ENCODE peak calls at places on chromosome 16, in six cellular contexts. K is right atrium auricular region, U is stomach, M is PC-3, O is AG04449, I is NB4. G is an unnamed sample.

GRCh38 chr16:88069397-88070168 is 118.3 kb downstream of the BANP start:
- DNase-seq in K (no peak), U (peak; percentile 45), M (no peak), O (no peak), I (no peak), G (no peak)

GRCh38 chr16:49588729-49589384 is 215.3 kb downstream of the C16orf78 start:
- DNase-seq in K (no peak), U (peak; percentile 17), M (no peak), O (no peak), I (no peak), G (peak; percentile 17)

GRCh38 chr16:75758215-75758614 is 31.9 kb upstream of the CPHXL start:
- DNase-seq in K (no peak), U (no peak), M (no peak), O (no peak), I (no peak), G (peak; percentile 10)

GRCh38 chr16:23362460-23363317 is 60.6 kb downstream of the SCNN1B start:
- DNase-seq in K (no peak), U (peak; percentile 88), M (peak; percentile 39), O (no peak), I (no peak), G (peak; percentile 95)

GRCh38 chr16:66928702-66929388 is 3.5 kb upstream of the RRAD start:
- DNase-seq in K (no peak), U (no peak), M (no peak), O (no peak), I (peak; percentile 71), G (peak; percentile 52)

GRCh38 chr16:10827691-10828341 is 9.2 kb upstream of the TVP23A start:
- DNase-seq in K (peak; percentile 87), U (peak; percentile 72), M (peak; percentile 64), O (peak; percentile 34), I (no peak), G (peak; percentile 93)

GRCh38 chr16:29898135-29898534 is 1.2 kb downstream of the SEZ6L2 start:
- DNase-seq in K (no peak), U (no peak), M (no peak), O (no peak), I (no peak), G (no peak)

GRCh38 chr16:200388-200787 is 20.1 kb downstream of the HBQ1 start:
- DNase-seq in K (no peak), U (no peak), M (peak; percentile 16), O (peak; percentile 44), I (no peak), G (peak; percentile 63)

GRCh38 chr16:31215287-31216115 is 1.4 kb downstream of the PYDC1 start:
- DNase-seq in K (no peak), U (peak; percentile 64), M (peak; percentile 57), O (no peak), I (peak; percentile 76), G (peak; percentile 48)

GRCh38 chr16:27718767-27719445 is 169.0 kb downstream of the KATNIP start:
- DNase-seq in K (no peak), U (no peak), M (no peak), O (no peak), I (no peak), G (no peak)

GRCh38 chr16:65281636-65282035 is 159.8 kb upstream of the CDH11 start:
- DNase-seq in K (no peak), U (no peak), M (no peak), O (no peak), I (no peak), G (no peak)

GRCh38 chr16:73047536-73048291 is at the start of gene ZFHX3:
- DNase-seq in K (peak; percentile 90), U (peak; percentile 79), M (peak; percentile 76), O (no peak), I (peak; percentile 81), G (peak; percentile 75)

GRCh38 chr16:28155293-28155692 is 56.5 kb downstream of the XPO6 start:
- DNase-seq in K (no peak), U (no peak), M (no peak), O (no peak), I (no peak), G (no peak)

GRCh38 chr16:29757950-29758466 is 12.2 kb upstream of the C16orf54 start:
- DNase-seq in K (no peak), U (no peak), M (no peak), O (peak; percentile 7), I (peak; percentile 56), G (no peak)

GRCh38 chr16:7405166-7405565 is 72.5 kb downstream of the RBFOX1 start:
- DNase-seq in K (no peak), U (peak; percentile 27), M (peak; percentile 6), O (no peak), I (no peak), G (no peak)
- TF ChIP-seq CTCF in K (peak; percentile 23), U (no peak), M (no peak), O (no peak), I (no peak), G (no peak)

DNA sequence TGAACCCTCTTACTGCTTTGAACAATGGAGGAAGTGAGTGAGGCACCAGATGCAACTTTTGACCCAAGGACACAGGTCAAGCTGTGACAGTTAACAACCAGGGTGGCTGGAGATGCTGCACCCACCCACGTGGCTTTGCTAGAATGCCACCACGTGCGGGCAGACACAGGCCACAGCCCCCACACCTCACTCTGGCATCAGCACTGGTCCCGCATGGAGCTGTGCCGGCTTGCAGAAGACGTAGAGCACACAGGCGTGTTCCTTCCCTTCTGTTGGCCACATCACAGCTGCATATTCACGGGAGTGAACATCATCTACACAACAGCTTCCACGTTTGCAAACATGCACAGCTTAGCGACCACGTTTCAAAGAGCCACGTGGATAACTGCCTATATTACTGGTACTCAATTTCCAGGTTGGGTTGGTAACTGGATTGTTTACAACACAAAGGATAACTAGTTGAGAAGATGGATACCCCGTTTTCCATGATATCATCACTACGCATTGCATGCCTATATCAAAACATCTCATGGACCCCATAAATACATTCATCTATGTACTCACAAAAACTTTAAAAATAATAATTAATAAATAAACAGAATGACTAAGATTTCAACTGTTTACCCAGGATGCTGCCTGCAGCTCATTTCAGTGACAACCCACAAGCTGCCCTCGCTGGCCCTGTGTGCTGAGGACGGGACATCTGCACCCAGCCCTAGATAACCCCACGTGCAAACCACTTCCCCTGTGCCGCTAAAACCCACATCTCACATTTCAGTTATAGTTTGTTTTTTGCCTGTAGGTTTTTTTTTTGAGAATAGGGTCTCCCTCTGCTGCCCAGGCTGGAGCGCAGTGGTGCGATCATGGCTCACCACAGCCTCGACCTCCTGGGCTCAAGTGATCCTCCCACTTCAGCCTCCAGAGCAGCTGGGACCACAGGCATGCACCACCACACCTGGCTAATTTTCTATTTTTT is 132.0 kb downstream of the ANKRD11 start:
- DNase-seq in K (no peak), U (no peak), M (no peak), O (no peak), I (peak; percentile 66), G (no peak)
- TF ChIP-seq CTCF in K (no peak), U (no peak), M (no peak), O (no peak), I (no peak), G (no peak)

GRCh38 chr16:48330133-48330846 is 54.9 kb downstream of the SIAH1 start:
- DNase-seq in K (no peak), U (no peak), M (no peak), O (no peak), I (no peak), G (no peak)

GRCh38 chr16:48332978-48333377 is 52.2 kb downstream of the SIAH1 start:
- DNase-seq in K (no peak), U (no peak), M (no peak), O (no peak), I (no peak), G (no peak)

GRCh38 chr16:48330847-48331204 is 54.4 kb downstream of the SIAH1 start:
- DNase-seq in K (no peak), U (no peak), M (no peak), O (no peak), I (peak; percentile 60), G (no peak)

GRCh38 chr16:48335961-48336360 is 49.3 kb downstream of the SIAH1 start:
- DNase-seq in K (no peak), U (no peak), M (no peak), O (peak; percentile 49), I (no peak), G (no peak)

DNA sequence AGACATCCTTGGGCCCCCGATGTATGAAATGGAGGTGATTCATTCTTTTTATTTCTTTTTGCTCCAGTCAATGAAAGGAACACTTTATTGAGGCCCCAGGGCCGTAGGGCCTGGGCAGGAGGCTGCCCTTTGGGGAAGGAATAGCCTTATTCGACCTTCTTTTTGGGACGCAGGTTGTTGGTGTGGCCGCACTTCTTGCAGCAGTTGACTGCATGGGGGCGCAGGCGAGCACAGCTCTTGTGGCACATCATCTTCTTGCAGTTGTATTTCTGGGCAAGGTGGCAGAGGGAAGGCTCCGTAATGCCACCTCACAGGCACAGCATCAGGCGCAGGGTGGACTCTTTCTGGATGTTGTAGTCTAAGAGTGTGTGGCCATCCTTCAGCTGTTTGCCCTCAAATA is 50.9 kb downstream of the SIAH1 start:
- DNase-seq in K (no peak), U (no peak), M (no peak), O (no peak), I (no peak), G (no peak)
- TF ChIP-seq CTCF in K (no peak), U (no peak), M (peak; percentile 42), O (no peak), I (no peak), G (no peak)

GRCh38 chr16:69566437-69567030 is 768 bp downstream of the NFAT5 start:
- DNase-seq in K (peak; percentile 66), U (peak; percentile 45), M (peak; percentile 40), O (no peak), I (peak; percentile 70), G (no peak)

GRCh38 chr16:69564845-69565610 is 738 bp upstream of the NFAT5 start:
- DNase-seq in K (no peak), U (no peak), M (no peak), O (no peak), I (no peak), G (no peak)

GRCh38 chr16:69563605-69564580 is 1.9 kb upstream of the NFAT5 start:
- DNase-seq in K (no peak), U (no peak), M (peak; percentile 15), O (no peak), I (peak; percentile 96), G (peak; percentile 9)

GRCh38 chr16:69565611-69566436 is at the start of gene NFAT5:
- DNase-seq in K (peak; percentile 89), U (peak; percentile 92), M (peak; percentile 82), O (no peak), I (peak; percentile 94), G (peak; percentile 85)

GRCh38 chr16:69567031-69567680 is 1.4 kb downstream of the NFAT5 start:
- DNase-seq in K (no peak), U (no peak), M (peak; percentile 65), O (no peak), I (peak; percentile 52), G (peak; percentile 65)
- TF ChIP-seq CTCF in K (no peak), U (no peak), M (no peak), O (no peak), I (no peak), G (no peak)